ENCODE peak calls at places on chromosomes 11 and 22, in nine cellular contexts. Y, F, S, W, O, A, U, N and J are unnamed samples.

GRCh38 chr11:9774591-9775392 is 110.9 kb downstream of the SWAP70 start:
- DNase-seq in A (peak), Y (no peak), W (no peak), O (no peak), N (no peak), S (no peak), F (no peak), U (no peak), J (no peak)

GRCh38 chr11:47716692-47717091 is 1.5 kb upstream of the AGBL2 start:
- DNase-seq in A (no peak), S (no peak), O (no peak), N (no peak), Y (no peak), F (no peak), W (no peak), U (no peak), J (no peak)

GRCh38 chr11:60251485-60252207 is 8.7 kb upstream of the MS4A4E start:
- DNase-seq in O (no peak), Y (no peak), N (no peak), A (no peak), U (no peak), S (no peak), W (no peak), F (no peak), J (peak)

GRCh38 chr11:70672991-70673670 is 274.8 kb downstream of the CTTN start:
- DNase-seq in W (no peak), Y (no peak), U (no peak), S (no peak), A (no peak), O (no peak), N (no peak), F (no peak), J (no peak)

GRCh38 chr11:11032072-11032471 is 174.2 kb upstream of the ZBED5 start:
- DNase-seq in W (no peak), F (no peak), A (peak), N (no peak), U (no peak), Y (no peak), S (no peak), O (no peak), J (no peak)

GRCh38 chr22:17243524-17243923 is 24.3 kb upstream of the ADA2 start:
- DNase-seq in W (no peak), S (no peak), N (no peak), Y (no peak), A (no peak), O (no peak), U (no peak), F (no peak), J (peak)

GRCh38 chr22:46721716-46722115 is 16.3 kb downstream of the CERK start:
- DNase-seq in O (no peak), Y (no peak), A (no peak), F (no peak), W (no peak), U (no peak), N (no peak), S (no peak), J (no peak)

GRCh38 chr22:30121988-30122387 is 41.7 kb downstream of the HORMAD2 start:
- DNase-seq in W (no peak), Y (no peak), F (no peak), S (no peak), A (no peak), U (no peak), O (no peak), N (no peak), J (no peak)

GRCh38 chr11:2460540-2461252 is 15.9 kb downstream of the KCNQ1 start:
- DNase-seq in U (no peak), O (peak), N (no peak), Y (no peak), F (no peak), W (no peak), A (no peak), S (no peak), J (no peak)

GRCh38 chr11:109845437-109845836 is 247.8 kb upstream of the ZC3H12C start:
- DNase-seq in U (no peak), S (no peak), N (no peak), O (no peak), A (peak), W (no peak), F (no peak), Y (no peak), J (no peak)

GRCh38 chr22:47996446-47996857 is 1234.0 kb downstream of the TBC1D22A start:
- DNase-seq in S (no peak), N (no peak), O (no peak), Y (no peak), U (no peak), W (no peak), A (no peak), F (no peak), J (no peak)

GRCh38 chr22:47851586-47851985 is 1089.1 kb downstream of the TBC1D22A start:
- DNase-seq in A (no peak), U (no peak), S (no peak), Y (no peak), O (no peak), F (no peak), W (no peak), N (no peak), J (no peak)

GRCh38 chr11:70138403-70138802 is 60.3 kb downstream of the ANO1 start:
- DNase-seq in A (no peak), S (no peak), F (no peak), W (no peak), N (no peak), U (no peak), O (no peak), Y (no peak), J (no peak)

GRCh38 chr11:11347583-11347982 is 5.5 kb downstream of the CSNK2A3 start:
- DNase-seq in U (no peak), Y (no peak), S (no peak), W (no peak), N (no peak), O (peak), F (no peak), A (peak), J (no peak)